ENCODE peak calls at places on chromosome 15, in six cellular contexts. D is effector memory CD4-positive, alpha-beta T cell; Z is iPS DF 6.9; E is Karpas-422; W is HCT116; F is GM23248. J is an unnamed sample.

GRCh38 chr15:82952156-82953081 is at the start of gene HOMER2:
- DNase-seq in D (no peak), Z (no peak), E (no peak), W (no peak), F (peak; percentile 69), J (no peak)

GRCh38 chr15:57025264-57025939 is 107.0 kb downstream of the TCF12 start:
- DNase-seq in D (no peak), Z (no peak), E (no peak), W (no peak), F (peak; percentile 61), J (no peak)

GRCh38 chr15:73909616-73910015 is 16.6 kb upstream of the LOXL1 start:
- DNase-seq in D (no peak), Z (no peak), E (no peak), W (no peak), F (no peak), J (no peak)

GRCh38 chr15:69014454-69014853 is at the start of gene NOX5:
- DNase-seq in D (no peak), Z (no peak), E (no peak), W (no peak), F (peak; percentile 92), J (no peak)

GRCh38 chr15:90234519-90234988 is 545 bp downstream of the GDPGP1 start:
- DNase-seq in D (no peak), Z (no peak), E (no peak), W (no peak), F (peak; percentile 39), J (no peak)

GRCh38 chr15:53448215-53449001 is 311.1 kb downstream of the WDR72 start:
- DNase-seq in D (no peak), Z (no peak), E (no peak), W (no peak), F (no peak), J (peak; percentile 3)

GRCh38 chr15:90101969-90102890 is at the start of gene IDH2:
- DNase-seq in D (peak; percentile 65), Z (no peak), E (peak; percentile 88), W (peak; percentile 38), F (peak; percentile 96), J (peak; percentile 75)

GRCh38 chr15:64693134-64693533 is 82.3 kb downstream of the RBPMS2 start:
- DNase-seq in D (no peak), Z (no peak), E (no peak), W (no peak), F (peak; percentile 94), J (no peak)

GRCh38 chr15:69126054-69126469 is 34.4 kb upstream of the GLCE start:
- DNase-seq in D (no peak), Z (no peak), E (no peak), W (no peak), F (peak; percentile 27), J (no peak)

GRCh38 chr15:90231028-90232017 is 2.4 kb downstream of the CIB1 start:
- DNase-seq in D (peak; percentile 82), Z (no peak), E (no peak), W (no peak), F (no peak), J (no peak)

GRCh38 chr15:40803688-40804087 is 3.2 kb upstream of the ZFYVE19 start:
- DNase-seq in D (no peak), Z (no peak), E (no peak), W (no peak), F (no peak), J (no peak)

GRCh38 chr15:101180620-101181307 is 71.1 kb downstream of the CHSY1 start:
- DNase-seq in D (no peak), Z (no peak), E (no peak), W (no peak), F (no peak), J (no peak)
- H3K9me3 ChIP-seq in D (no peaks in the 10 kb centered on the region), Z (no peaks in the 10 kb centered on the region), E (no peaks in the 10 kb centered on the region), W (no peaks in the 10 kb centered on the region), F (no peaks in the 10 kb centered on the region), J (no peaks in the 10 kb centered on the region)

DNA sequence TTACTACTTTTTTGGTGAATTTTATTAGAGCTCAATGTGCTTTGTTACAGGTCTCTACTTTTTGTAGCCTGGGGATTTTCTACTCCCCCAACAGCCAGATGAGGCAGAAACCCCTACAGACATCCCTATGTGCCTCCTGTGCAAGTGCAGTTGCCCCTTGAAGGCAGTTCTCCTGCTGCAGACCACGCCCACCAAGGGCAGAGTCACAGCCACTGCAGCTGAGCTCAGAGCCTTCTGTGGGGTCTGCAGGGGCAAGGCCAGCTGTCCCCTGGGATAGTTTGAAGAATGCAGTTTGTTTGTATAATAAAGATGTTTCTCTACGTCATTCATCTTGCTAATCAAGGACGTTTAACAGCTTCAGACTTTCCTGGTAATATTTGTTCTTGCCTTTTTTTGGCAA is 76.8 kb downstream of the NPAP1 start:
- DNase-seq in D (no peak), Z (no peak), E (no peak), W (no peak), F (no peak), J (no peak)
- H3K9me3 ChIP-seq in D (peaks cover 3% of the 10 kb centered on the region), Z (peaks cover 1% of the 10 kb centered on the region), E (peaks cover 23% of the 10 kb centered on the region), W (peaks cover 12% of the 10 kb centered on the region), F (no peaks in the 10 kb centered on the region), J (peaks cover 18% of the 10 kb centered on the region)

DNA sequence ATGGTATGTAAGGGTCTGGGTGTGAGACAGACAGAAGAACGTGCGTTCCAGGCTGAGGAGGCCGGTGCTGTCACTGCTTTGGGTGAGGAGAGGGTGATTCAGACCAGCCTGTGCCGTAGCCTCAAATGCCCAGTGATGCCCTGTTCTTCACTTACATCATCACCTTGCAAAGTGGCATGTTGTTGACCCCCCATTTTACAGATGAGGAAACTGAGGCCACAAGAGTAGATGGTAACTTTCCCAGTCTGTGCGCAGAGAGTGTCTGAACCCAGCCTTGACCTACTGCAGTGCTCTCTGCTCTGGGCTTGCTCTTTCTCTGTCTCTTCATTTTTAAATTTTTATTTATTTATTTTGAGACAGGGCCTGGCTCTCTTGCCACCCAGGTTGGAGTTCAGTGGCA is 1.6 kb upstream of the CTSH start:
- DNase-seq in D (no peak), Z (no peak), E (no peak), W (no peak), F (no peak), J (no peak)
- H3K9me3 ChIP-seq in D (no peaks in the 10 kb centered on the region), Z (no peaks in the 10 kb centered on the region), E (no peaks in the 10 kb centered on the region), W (no peaks in the 10 kb centered on the region), F (no peaks in the 10 kb centered on the region), J (no peaks in the 10 kb centered on the region)

GRCh38 chr15:25093455-25094029 is 138.8 kb downstream of the SNRPN start:
- DNase-seq in D (no peak), Z (no peak), E (no peak), W (no peak), F (no peak), J (no peak)

GRCh38 chr15:25092661-25093060 is 137.9 kb downstream of the SNRPN start:
- DNase-seq in D (no peak), Z (no peak), E (no peak), W (no peak), F (peak; percentile 9), J (no peak)

GRCh38 chr15:25094519-25094918 is 139.7 kb downstream of the SNRPN start:
- DNase-seq in D (no peak), Z (no peak), E (no peak), W (no peak), F (no peak), J (no peak)

GRCh38 chr15:25094066-25094465 is 139.3 kb downstream of the SNRPN start:
- DNase-seq in D (no peak), Z (no peak), E (no peak), W (no peak), F (no peak), J (no peak)

DNA sequence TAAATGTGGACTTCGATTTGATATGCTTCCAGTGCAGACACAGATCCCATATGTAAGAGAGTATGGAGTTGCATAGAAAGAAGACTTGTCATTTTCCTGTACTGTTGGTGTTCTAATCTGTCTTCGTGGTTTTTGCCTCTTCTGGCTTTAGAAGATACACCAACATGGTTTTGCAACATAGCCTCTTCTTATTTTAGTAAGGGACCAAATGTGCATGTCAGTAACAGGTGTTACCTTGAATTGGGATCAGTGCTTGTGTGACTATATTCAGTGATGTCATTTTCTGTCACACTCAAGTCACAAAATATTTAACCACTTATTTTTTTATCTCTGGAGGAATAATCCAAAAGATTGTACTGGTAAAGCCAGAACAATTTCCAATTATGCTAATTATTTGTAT is 140.4 kb downstream of the SNRPN start:
- DNase-seq in D (no peak), Z (no peak), E (no peak), W (no peak), F (no peak), J (no peak)
- H3K9me3 ChIP-seq in D (peaks cover 29% of the 10 kb centered on the region), Z (no peaks in the 10 kb centered on the region), E (peaks cover 13% of the 10 kb centered on the region), W (peaks cover 16% of the 10 kb centered on the region), F (no peaks in the 10 kb centered on the region), J (no peaks in the 10 kb centered on the region)

GRCh38 chr15:47135279-47135678 is 582.0 kb upstream of the SEMA6D start:
- DNase-seq in D (no peak), Z (no peak), E (no peak), W (no peak), F (no peak), J (no peak)
- H3K9me3 ChIP-seq in D (no peaks in the 10 kb centered on the region), Z (no peaks in the 10 kb centered on the region), E (peaks cover 14% of the 10 kb centered on the region), W (peaks cover 6% of the 10 kb centered on the region), F (no peaks in the 10 kb centered on the region), J (no peaks in the 10 kb centered on the region)

J was measured in NT2/D1.